ENCODE peak calls at places on chromosome 11, in six cellular contexts. One of them, this sample, is unnamed.

GRCh38 chr11:114073506-114074381 is 14.2 kb downstream of the ZBTB16 start:
- DNase-seq in A172: no peak
- DNase-seq in heart right ventricle: no peak
- DNase-seq in iPS-NIHi11: no peak
- DNase-seq in lung microvascular endothelial cell: no peak
- DNase-seq in AG10803: no peak
- DNase-seq in this sample: no peak

GRCh38 chr11:43866520-43866919 is 14.1 kb upstream of the ALKBH3 start:
- DNase-seq in A172: no peak
- DNase-seq in heart right ventricle: no peak
- DNase-seq in iPS-NIHi11: no peak
- DNase-seq in lung microvascular endothelial cell: no peak
- DNase-seq in AG10803: peak
- DNase-seq in this sample: no peak

GRCh38 chr11:17744151-17744940 is 9.8 kb downstream of the KCNC1 start:
- DNase-seq in A172: peak
- DNase-seq in heart right ventricle: no peak
- DNase-seq in iPS-NIHi11: no peak
- DNase-seq in lung microvascular endothelial cell: no peak
- DNase-seq in AG10803: no peak
- DNase-seq in this sample: no peak

GRCh38 chr11:132610216-132610615 is 922.1 kb downstream of the OPCML start:
- DNase-seq in A172: peak
- DNase-seq in heart right ventricle: no peak
- DNase-seq in iPS-NIHi11: no peak
- DNase-seq in lung microvascular endothelial cell: no peak
- DNase-seq in AG10803: peak
- DNase-seq in this sample: no peak

GRCh38 chr11:69630009-69630870 is 10.7 kb upstream of the CCND1 start:
- DNase-seq in A172: no peak
- DNase-seq in heart right ventricle: no peak
- DNase-seq in iPS-NIHi11: no peak
- DNase-seq in lung microvascular endothelial cell: peak
- DNase-seq in AG10803: no peak
- DNase-seq in this sample: no peak

GRCh38 chr11:133172349-133172748 is 360.0 kb downstream of the OPCML start:
- DNase-seq in A172: no peak
- DNase-seq in heart right ventricle: no peak
- DNase-seq in iPS-NIHi11: no peak
- DNase-seq in lung microvascular endothelial cell: no peak
- DNase-seq in AG10803: no peak
- DNase-seq in this sample: no peak

GRCh38 chr11:114970908-114971645 is 292.8 kb downstream of the NXPE2 start:
- DNase-seq in A172: no peak
- DNase-seq in heart right ventricle: no peak
- DNase-seq in iPS-NIHi11: no peak
- DNase-seq in lung microvascular endothelial cell: no peak
- DNase-seq in AG10803: no peak
- DNase-seq in this sample: no peak

GRCh38 chr11:72308226-72309073 is 64.5 kb upstream of the PHOX2A start:
- DNase-seq in A172: peak
- DNase-seq in heart right ventricle: no peak
- DNase-seq in iPS-NIHi11: no peak
- DNase-seq in lung microvascular endothelial cell: peak
- DNase-seq in AG10803: peak
- DNase-seq in this sample: peak

GRCh38 chr11:36000616-36001190 is 56.8 kb downstream of the LDLRAD3 start:
- DNase-seq in A172: no peak
- DNase-seq in heart right ventricle: no peak
- DNase-seq in iPS-NIHi11: peak
- DNase-seq in lung microvascular endothelial cell: no peak
- DNase-seq in AG10803: no peak
- DNase-seq in this sample: no peak